ENCODE peak calls at places on chromosomes 13 and 19, in four cellular contexts. K is ELF-1, Q is T-helper 17 cell, R is T follicular helper cell. V is an unnamed sample.

GRCh38 chr13:91078093-91078679 is 269.3 kb upstream of the MIR17HG start:
- DNase-seq in Q (no peak), K (no peak), R (no peak), V (no peak)

GRCh38 chr13:87344176-87344575 is 327.0 kb upstream of the SLITRK5 start:
- DNase-seq in R (no peak), Q (no peak), K (no peak), V (no peak)

GRCh38 chr19:49677232-49677881 is at the start of gene PRMT1:
- DNase-seq in K (no peak), Q (peak; percentile 51), R (peak; percentile 46), V (peak; percentile 81)

GRCh38 chr13:32141462-32141861 is 109.9 kb downstream of the FRY start:
- DNase-seq in K (no peak), R (no peak), Q (no peak), V (no peak)

GRCh38 chr13:43072394-43072793 is 49.0 kb downstream of the DNAJC15 start:
- DNase-seq in Q (no peak), K (no peak), R (no peak), V (no peak)

GRCh38 chr13:70668293-70668692 is 560.0 kb upstream of the KLHL1 start:
- DNase-seq in R (no peak), K (peak; percentile 58), Q (no peak), V (no peak)

GRCh38 chr13:34294483-34295129 is 476.7 kb downstream of the RFC3 start:
- DNase-seq in K (no peak), R (no peak), Q (no peak), V (peak; percentile 60)

GRCh38 chr13:48138270-48138669 is 43.4 kb upstream of the MED4 start:
- DNase-seq in Q (no peak), K (no peak), R (no peak), V (no peak)

GRCh38 chr19:6059996-6060599 is 50.2 kb downstream of the RFX2 start:
- DNase-seq in K (no peak), Q (no peak), R (no peak), V (no peak)

GRCh38 chr19:3176715-3177501 is 1.7 kb upstream of the S1PR4 start:
- DNase-seq in R (peak; percentile 54), K (no peak), Q (peak; percentile 58), V (no peak)

GRCh38 chr19:45601524-45602522 is at the start of gene GPR4:
- DNase-seq in R (no peak), Q (no peak), K (no peak), V (no peak)

GRCh38 chr19:52527954-52528326 is 472 bp downstream of the ZNF808 start:
- DNase-seq in R (no peak), K (no peak), Q (no peak), V (no peak)

GRCh38 chr19:48654299-48655059 is 8.5 kb upstream of the CA11 start:
- DNase-seq in Q (no peak), K (no peak), R (no peak), V (no peak)

GRCh38 chr13:111666377-111666776 is 345.9 kb downstream of the TEX29 start:
- DNase-seq in Q (no peak), R (no peak), K (no peak), V (no peak)

GRCh38 chr13:37427843-37428494 is 170.6 kb downstream of the POSTN start:
- DNase-seq in K (no peak), R (no peak), Q (no peak), V (no peak)

GRCh38 chr19:10936661-10937084 is 8.1 kb downstream of the TIMM29 start:
- DNase-seq in K (peak; percentile 84), Q (no peak), R (no peak), V (peak; percentile 74)

GRCh38 chr19:35162471-35163326 is 8.2 kb downstream of the FXYD5 start:
- DNase-seq in K (peak; percentile 83), R (no peak), Q (no peak), V (no peak)

GRCh38 chr13:89287381-89287780 is 1616.2 kb downstream of the SLITRK5 start:
- DNase-seq in R (no peak), Q (no peak), K (no peak), V (no peak)

GRCh38 chr19:29001006-29001921 is 211.7 kb downstream of the UQCRFS1 start:
- DNase-seq in K (peak; percentile 39), Q (no peak), R (no peak), V (no peak)

GRCh38 chr13:24671367-24672117 is 8.7 kb upstream of the ATP12A start:
- DNase-seq in R (no peak), Q (no peak), K (peak; percentile 86), V (peak; percentile 5)